ENCODE peak calls at places on chromosomes 5 and 9, in four cellular contexts. D is HCT116, M is GM12891, Q is ovary. V is an unnamed sample.

GRCh38 chr9:36788534-36788933 is 215.8 kb downstream of the MELK start:
- DNase-seq in D (peak; percentile 23), M (no peak), Q (no peak), V (no peak)

GRCh38 chr5:141382469-141383294 is at the start of gene PCDHGA7:
- DNase-seq in D (no peak), M (no peak), Q (no peak), V (no peak)

GRCh38 chr5:51271261-51271660 is 112.0 kb upstream of the ISL1 start:
- DNase-seq in D (no peak), M (no peak), Q (no peak), V (no peak)

GRCh38 chr5:83474170-83474796 is 2.7 kb downstream of the VCAN start:
- DNase-seq in D (peak; percentile 67), M (peak; percentile 41), Q (peak; percentile 63), V (peak; percentile 61)

GRCh38 chr5:33310471-33310870 is 130.3 kb upstream of the TARS1 start:
- DNase-seq in D (no peak), M (no peak), Q (no peak), V (peak; percentile 8)

GRCh38 chr5:57298985-57299491 is 125.2 kb downstream of the GPBP1 start:
- DNase-seq in D (peak; percentile 79), M (no peak), Q (peak; percentile 58), V (no peak)

GRCh38 chr9:72524820-72525539 is 3.6 kb downstream of the TMC1 start:
- DNase-seq in D (peak; percentile 81), M (no peak), Q (no peak), V (peak; percentile 80)

GRCh38 chr9:114538241-114538640 is 33.0 kb upstream of the WHRN start:
- DNase-seq in D (peak; percentile 88), M (no peak), Q (no peak), V (no peak)

GRCh38 chr5:136222575-136223235 is 29.7 kb upstream of the SMIM32 start:
- DNase-seq in D (no peak), M (no peak), Q (no peak), V (peak; percentile 35)

GRCh38 chr9:35680331-35681105 is 6.8 kb downstream of the CA9 start:
- DNase-seq in D (no peak), M (peak; percentile 54), Q (no peak), V (no peak)

GRCh38 chr5:135379052-135379654 is 19.9 kb downstream of the MACROH2A1 start:
- DNase-seq in D (no peak), M (no peak), Q (no peak), V (no peak)

GRCh38 chr5:135324160-135324559 is 74.9 kb downstream of the MACROH2A1 start:
- DNase-seq in D (no peak), M (no peak), Q (no peak), V (no peak)

GRCh38 chr5:1035421-1036405 is 27.1 kb downstream of the NKD2 start:
- DNase-seq in D (no peak), M (no peak), Q (no peak), V (no peak)

DNA sequence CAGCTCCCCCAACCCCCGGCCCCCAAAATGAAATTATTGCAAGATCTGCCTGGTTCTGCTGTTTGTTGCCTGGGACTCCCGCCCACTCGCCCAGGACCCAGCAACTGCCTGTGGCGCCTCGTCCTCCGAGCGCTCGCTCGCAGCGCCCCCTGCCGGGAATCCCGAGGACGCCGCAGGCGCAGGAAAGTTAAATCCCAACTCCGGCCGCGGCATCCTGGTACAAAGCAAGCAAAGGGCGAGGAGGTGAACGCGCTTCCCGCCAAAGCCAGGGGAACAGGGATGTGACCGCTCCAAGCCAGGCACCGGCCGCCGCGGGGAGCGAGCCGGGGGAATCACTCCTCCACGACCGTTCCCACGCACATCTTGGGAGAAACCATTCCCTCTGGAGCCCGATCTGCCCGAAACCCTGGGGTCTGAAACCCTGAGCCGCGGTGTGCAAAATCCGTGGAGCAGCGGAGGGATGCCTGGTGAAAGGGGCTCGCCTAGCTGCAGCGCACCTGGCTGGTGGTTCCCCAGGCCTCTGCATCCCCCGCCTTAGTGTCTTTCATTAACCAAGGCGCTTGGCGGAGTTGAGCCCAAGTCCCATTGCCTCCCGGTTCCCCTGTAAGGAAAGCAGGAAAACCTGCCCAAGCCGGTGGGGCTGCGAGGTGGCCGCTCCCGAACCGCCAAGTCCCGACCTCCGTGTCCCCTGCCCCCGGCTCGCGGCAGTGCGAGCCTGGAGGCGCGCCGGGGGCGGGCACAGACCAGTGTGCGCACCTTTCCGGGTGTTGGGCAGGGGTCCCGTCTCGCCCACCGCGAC is 1.2 kb downstream of the SEMA5A start:
- DNase-seq in D (no peak), M (peak; percentile 56), Q (peak; percentile 82), V (peak; percentile 75)
- TF ChIP-seq POLR2A in D (no peak), M (no peak), Q (no peak), V (peak; percentile 10)

GRCh38 chr5:150946351-150946905 is 41.6 kb upstream of the ZNF300 start:
- DNase-seq in D (no peak), M (no peak), Q (peak; percentile 90), V (no peak)
- TF ChIP-seq POLR2A in D (no peak), M (no peak), Q (peak; percentile 46), V (no peak)

DNA sequence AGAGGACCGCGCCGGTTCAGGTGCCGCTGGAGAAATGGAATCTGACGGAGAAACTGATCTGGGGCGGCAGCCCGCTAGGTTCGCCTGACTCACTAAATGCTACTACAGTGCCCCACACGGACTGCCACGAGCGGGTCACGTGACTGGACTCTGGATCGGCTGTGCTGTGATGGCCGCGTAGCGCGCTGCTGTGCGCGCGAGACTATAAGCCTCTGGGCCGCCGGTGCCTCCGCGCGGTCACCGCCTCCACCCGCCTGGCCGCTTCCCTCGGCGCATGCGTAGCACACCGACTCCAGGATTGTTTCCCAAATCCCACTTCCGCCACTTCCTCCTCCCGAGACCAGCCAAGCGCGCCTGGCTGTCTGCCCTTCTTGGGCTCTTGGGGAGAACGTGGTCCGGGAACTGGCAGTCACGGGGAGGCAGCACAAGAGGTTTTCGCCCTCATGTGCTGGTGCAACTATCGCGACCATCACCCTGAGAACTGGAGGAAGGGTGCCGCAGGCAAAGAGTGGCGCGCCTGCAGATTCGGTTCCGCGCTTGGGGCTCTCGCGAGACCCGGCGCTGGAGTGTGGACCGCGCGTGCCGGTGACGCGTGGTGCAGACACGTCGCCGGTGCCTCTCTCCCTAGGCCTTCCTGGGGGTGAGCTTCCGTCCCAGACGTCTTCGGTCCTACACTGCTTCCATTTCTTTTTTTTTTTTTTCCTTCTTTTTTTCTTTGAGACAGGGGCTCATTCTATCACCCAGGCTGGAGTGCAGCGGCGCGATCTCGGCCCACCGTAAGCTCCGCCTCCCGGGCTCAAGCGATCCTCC is 35.8 kb upstream of the GLDC start:
- DNase-seq in D (peak; percentile 95), M (peak; percentile 78), Q (peak; percentile 97), V (peak; percentile 95)
- TF ChIP-seq POLR2A in D (peak; percentile 87), M (peak; percentile 98), Q (peak; percentile 53), V (peak; percentile 56)

GRCh38 chr9:33447404-33448158 is at the start of gene AQP3:
- DNase-seq in D (no peak), M (peak; percentile 52), Q (peak; percentile 73), V (no peak)
- TF ChIP-seq POLR2A in D (no peak), M (no peak), Q (no peak), V (no peak)

DNA sequence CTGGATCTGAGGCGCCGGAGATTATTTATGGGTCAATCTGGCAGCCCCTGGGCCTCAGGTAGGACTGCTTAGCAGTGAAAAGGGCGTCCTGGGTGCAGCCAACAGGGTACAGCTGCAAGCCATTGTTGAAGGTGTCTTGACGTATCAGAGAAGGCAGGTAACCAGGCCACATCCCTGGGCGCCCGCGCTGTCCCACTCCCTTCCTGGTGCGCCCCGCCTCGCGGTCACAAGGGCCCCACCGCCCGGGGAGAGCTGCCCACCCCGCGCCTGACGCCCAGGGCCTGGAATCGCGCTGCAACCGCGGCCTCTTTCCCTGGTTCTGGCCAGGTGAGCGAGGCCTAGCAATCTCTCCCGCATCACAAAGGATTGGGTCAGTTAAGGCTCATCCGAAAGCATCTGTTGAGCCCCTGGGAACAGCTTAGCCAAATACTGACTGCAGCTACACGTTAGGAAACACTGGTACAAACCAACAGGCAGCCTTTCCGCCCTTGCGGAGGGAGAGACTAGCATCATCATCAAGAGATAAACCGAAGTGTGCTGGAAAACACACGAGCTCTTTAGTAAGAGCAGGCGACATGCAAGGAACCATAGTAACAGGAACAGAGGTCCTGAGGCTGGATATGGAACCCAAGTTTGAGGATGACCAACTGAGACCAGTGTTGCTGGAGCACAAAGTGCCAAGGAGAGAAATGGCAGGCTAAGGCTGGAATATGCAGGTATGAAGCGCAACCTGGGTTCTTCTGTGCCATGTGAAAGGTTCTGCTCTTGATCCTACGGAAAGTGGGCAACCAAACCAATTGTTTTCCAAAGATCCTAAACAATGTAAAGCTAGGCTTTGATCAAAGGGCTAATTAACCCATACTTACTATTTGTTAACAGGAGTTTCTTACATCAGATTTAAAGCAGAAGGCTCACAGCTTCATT is 3.5 kb downstream of the RPS23 start:
- DNase-seq in D (no peak), M (no peak), Q (no peak), V (no peak)
- TF ChIP-seq POLR2A in D (no peak), M (peak; percentile 53), Q (no peak), V (no peak)

GRCh38 chr9:130128251-130128650 is 44.0 kb upstream of the NCS1 start:
- DNase-seq in D (no peak), M (no peak), Q (no peak), V (no peak)

GRCh38 chr9:130124471-130124870 is 47.7 kb upstream of the NCS1 start:
- DNase-seq in D (no peak), M (no peak), Q (peak; percentile 37), V (no peak)

GRCh38 chr9:130126721-130127429 is 45.3 kb upstream of the NCS1 start:
- DNase-seq in D (no peak), M (no peak), Q (no peak), V (no peak)

GRCh38 chr9:130129425-130130061 is 42.7 kb upstream of the NCS1 start:
- DNase-seq in D (no peak), M (no peak), Q (no peak), V (no peak)

GRCh38 chr9:130128782-130129424 is 43.3 kb upstream of the NCS1 start:
- DNase-seq in D (no peak), M (peak; percentile 43), Q (peak; percentile 31), V (no peak)
- TF ChIP-seq POLR2A in D (no peak), M (peak; percentile 73), Q (no peak), V (no peak)

GRCh38 chr5:72817639-72818266 is 1.3 kb downstream of the TNPO1 start:
- DNase-seq in D (no peak), M (no peak), Q (no peak), V (no peak)

GRCh38 chr5:72814864-72815263 is 1.6 kb upstream of the TNPO1 start:
- DNase-seq in D (no peak), M (no peak), Q (no peak), V (no peak)

GRCh38 chr5:72815580-72816296 is 723 bp upstream of the TNPO1 start:
- DNase-seq in D (no peak), M (no peak), Q (no peak), V (no peak)

GRCh38 chr5:72817076-72817476 is 615 bp downstream of the TNPO1 start:
- DNase-seq in D (peak; percentile 7), M (peak; percentile 14), Q (peak; percentile 48), V (no peak)

GRCh38 chr5:72816297-72817075 is at the start of gene TNPO1:
- DNase-seq in D (peak; percentile 79), M (peak; percentile 65), Q (peak; percentile 93), V (peak; percentile 61)
- TF ChIP-seq POLR2A in D (peak; percentile 70), M (peak; percentile 84), Q (peak; percentile 86), V (peak; percentile 89)

DNA sequence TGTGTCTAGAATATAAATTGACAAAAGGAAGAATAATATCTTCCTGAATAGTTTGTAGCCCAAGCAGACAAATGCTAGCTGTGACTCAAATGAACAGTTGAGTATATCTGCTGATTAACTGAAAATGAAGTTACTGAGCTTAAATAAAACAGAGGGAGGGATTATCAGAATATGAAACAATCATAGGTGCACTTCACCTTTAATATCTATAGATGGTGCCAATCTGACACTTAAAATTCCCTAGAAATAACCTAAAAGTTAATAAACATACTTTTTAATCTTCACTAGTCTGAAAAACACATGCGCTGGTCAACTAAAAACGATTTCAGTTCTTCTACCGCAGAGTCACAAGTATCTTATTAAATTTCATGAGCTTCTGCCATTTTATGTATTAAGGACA is 280.8 kb upstream of the RASA1 start:
- DNase-seq in D (no peak), M (no peak), Q (no peak), V (no peak)
- TF ChIP-seq POLR2A in D (no peak), M (no peak), Q (no peak), V (no peak)

V was measured in H54.